ENCODE peak calls at places on chromosomes 3 and 15, in nine cellular contexts. X is AG04449, Y is foreskin fibroblast, P is lower lobe of right lung, Q is kidney, S is HFF-Myc, C is heart left ventricle, R is endothelial cell, B is brain microvascular endothelial cell. K is an unnamed sample.

GRCh38 chr15:50765202-50765967 is at the start of gene SPPL2A:
- DNase-seq in X (no peak), Y (peak; percentile 87), P (peak; percentile 89), Q (peak; percentile 94), S (peak; percentile 39), C (peak; percentile 89), R (peak; percentile 80), B (peak; percentile 81), K (peak; percentile 93)

GRCh38 chr3:151974067-151974466 is 100.6 kb downstream of the SUCNR1 start:
- DNase-seq in X (no peak), Y (peak; percentile 56), P (no peak), Q (no peak), S (no peak), C (no peak), R (no peak), B (peak; percentile 71), K (no peak)

GRCh38 chr3:15929944-15930571 is 132.3 kb upstream of the ANKRD28 start:
- DNase-seq in X (no peak), Y (no peak), P (no peak), Q (no peak), S (no peak), C (no peak), R (no peak), B (no peak), K (no peak)

GRCh38 chr3:88418219-88418618 is 268.5 kb downstream of the C3orf38 start:
- DNase-seq in X (no peak), Y (no peak), P (no peak), Q (no peak), S (no peak), C (no peak), R (no peak), B (no peak), K (no peak)

GRCh38 chr15:39171944-39172368 is 408.9 kb upstream of the THBS1 start:
- DNase-seq in X (peak; percentile 90), Y (peak; percentile 95), P (peak; percentile 52), Q (peak; percentile 79), S (peak; percentile 98), C (peak; percentile 50), R (peak; percentile 46), B (peak; percentile 96), K (no peak)

GRCh38 chr3:54557538-54558419 is 370.1 kb downstream of the LRTM1 start:
- DNase-seq in X (no peak), Y (no peak), P (no peak), Q (no peak), S (no peak), C (no peak), R (no peak), B (no peak), K (no peak)

GRCh38 chr3:83734656-83735055 is 1224.1 kb upstream of the CADM2 start:
- DNase-seq in X (no peak), Y (no peak), P (no peak), Q (no peak), S (no peak), C (no peak), R (no peak), B (no peak), K (no peak)

GRCh38 chr15:37218351-37218916 is 118.1 kb upstream of the MEIS2 start:
- DNase-seq in X (no peak), Y (no peak), P (no peak), Q (no peak), S (no peak), C (no peak), R (no peak), B (no peak), K (no peak)

GRCh38 chr3:126033765-126034164 is 50.2 kb downstream of the SLC41A3 start:
- DNase-seq in X (no peak), Y (no peak), P (no peak), Q (no peak), S (no peak), C (no peak), R (no peak), B (no peak), K (no peak)

GRCh38 chr15:43939070-43939469 is 112.3 kb downstream of the WDR76 start:
- DNase-seq in X (no peak), Y (no peak), P (no peak), Q (no peak), S (no peak), C (no peak), R (peak; percentile 26), B (peak; percentile 30), K (peak; percentile 27)

GRCh38 chr3:10502185-10502880 is 3.1 kb downstream of the ATP2B2 start:
- DNase-seq in X (no peak), Y (no peak), P (no peak), Q (peak; percentile 17), S (no peak), C (no peak), R (no peak), B (no peak), K (no peak)

GRCh38 chr15:49327927-49328326 is 95.1 kb upstream of the FGF7 start:
- DNase-seq in X (no peak), Y (no peak), P (no peak), Q (no peak), S (no peak), C (no peak), R (no peak), B (no peak), K (no peak)

GRCh38 chr3:14388200-14388599 is 14.2 kb upstream of the SLC6A6 start:
- DNase-seq in X (no peak), Y (no peak), P (no peak), Q (no peak), S (no peak), C (no peak), R (no peak), B (no peak), K (no peak)

GRCh38 chr3:159605776-159606175 is 382.9 kb upstream of the IL12A start:
- DNase-seq in X (no peak), Y (no peak), P (no peak), Q (no peak), S (no peak), C (no peak), R (no peak), B (no peak), K (no peak)

GRCh38 chr15:89998923-89999675 is 2.0 kb upstream of the ZNF710 start:
- DNase-seq in X (no peak), Y (no peak), P (peak; percentile 53), Q (no peak), S (no peak), C (no peak), R (no peak), B (no peak), K (no peak)

GRCh38 chr3:70069557-70069956 is 70.0 kb downstream of the SAMMSON start:
- DNase-seq in X (no peak), Y (no peak), P (no peak), Q (no peak), S (no peak), C (no peak), R (no peak), B (no peak), K (no peak)

GRCh38 chr3:70067860-70068479 is 68.4 kb downstream of the SAMMSON start:
- DNase-seq in X (no peak), Y (no peak), P (no peak), Q (no peak), S (no peak), C (no peak), R (no peak), B (peak; percentile 74), K (no peak)

GRCh38 chr3:70065666-70066253 is 66.2 kb downstream of the SAMMSON start:
- DNase-seq in X (no peak), Y (no peak), P (no peak), Q (no peak), S (no peak), C (no peak), R (peak; percentile 34), B (no peak), K (no peak)

GRCh38 chr3:70061111-70061510 is 61.6 kb downstream of the SAMMSON start:
- DNase-seq in X (no peak), Y (peak; percentile 21), P (no peak), Q (no peak), S (peak; percentile 72), C (no peak), R (no peak), B (no peak), K (no peak)

DNA sequence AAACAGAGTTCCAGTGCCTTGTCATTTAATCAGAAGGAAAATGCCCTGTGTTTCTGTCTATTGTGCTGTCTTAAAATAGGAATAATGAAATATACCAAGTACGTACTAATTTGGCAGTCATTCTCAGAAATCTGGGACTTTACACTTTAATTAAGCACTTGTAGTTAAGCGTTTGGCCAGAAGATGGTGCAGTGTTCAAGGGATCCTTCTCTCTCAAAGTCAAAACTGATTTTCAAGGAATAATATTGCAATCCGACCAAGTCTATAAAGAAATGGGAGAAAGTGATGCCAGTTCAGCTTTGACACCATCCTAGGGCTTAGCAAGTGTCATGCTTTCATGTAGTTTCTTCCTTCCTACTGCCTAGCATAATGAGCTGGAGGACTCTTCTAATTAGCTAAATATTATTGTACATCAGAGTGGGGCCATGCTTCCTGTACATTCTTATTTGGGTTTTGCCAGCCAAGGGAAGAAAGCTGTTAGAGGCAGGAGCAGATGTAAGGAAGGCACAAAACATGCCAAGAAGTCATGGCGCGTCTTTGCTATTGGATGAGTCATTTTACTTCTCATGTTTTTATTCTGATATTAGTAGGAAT is 64.8 kb downstream of the SAMMSON start:
- DNase-seq in X (no peak), Y (peak; percentile 20), P (no peak), Q (no peak), S (no peak), C (peak; percentile 10), R (peak; percentile 49), B (peak; percentile 44), K (peak; percentile 3)
- TF ChIP-seq CTCF in X (peak; percentile 57), Y (peak; percentile 62), P (peak; percentile 66), Q (peak; percentile 54), S (peak; percentile 49), C (peak; percentile 46), R (peak; percentile 70), B (peak; percentile 71), K (peak; percentile 64)

GRCh38 chr15:65133550-65134200 is at the start of gene PDCD7:
- DNase-seq in X (peak; percentile 47), Y (peak; percentile 89), P (peak; percentile 95), Q (peak; percentile 95), S (peak; percentile 84), C (peak; percentile 87), R (peak; percentile 60), B (peak; percentile 83), K (peak; percentile 99)
- TF ChIP-seq CTCF in X (no peak), Y (no peak), P (no peak), Q (no peak), S (no peak), C (no peak), R (no peak), B (no peak), K (no peak)

GRCh38 chr3:128094295-128095151 is 29.1 kb downstream of the RUVBL1 start:
- DNase-seq in X (no peak), Y (no peak), P (no peak), Q (no peak), S (no peak), C (no peak), R (no peak), B (peak; percentile 40), K (no peak)
- TF ChIP-seq CTCF in X (no peak), Y (no peak), P (no peak), Q (peak; percentile 29), S (no peak), C (no peak), R (no peak), B (peak; percentile 26), K (no peak)

GRCh38 chr15:92898988-92899909 is 875 bp upstream of the CHD2 start:
- DNase-seq in X (no peak), Y (peak; percentile 39), P (no peak), Q (no peak), S (no peak), C (no peak), R (no peak), B (no peak), K (no peak)
- TF ChIP-seq CTCF in X (no peak), Y (peak; percentile 13), P (peak; percentile 32), Q (no peak), S (peak; percentile 36), C (no peak), R (peak; percentile 71), B (peak; percentile 31), K (peak; percentile 23)

GRCh38 chr15:40340038-40340739 is 550 bp downstream of the CCDC9B start:
- DNase-seq in X (no peak), Y (no peak), P (peak; percentile 70), Q (peak; percentile 90), S (no peak), C (peak; percentile 93), R (no peak), B (no peak), K (no peak)
- TF ChIP-seq CTCF in X (no peak), Y (no peak), P (no peak), Q (no peak), S (no peak), C (no peak), R (no peak), B (no peak), K (no peak)

K was measured in GM13977.